ENCODE peak calls at places on chromosomes 13 and 19, in five cellular contexts. S, D, F, V and Z are unnamed samples.

GRCh38 chr19:22545751-22546150 is 88.4 kb upstream of the ZNF492 start:
- DNase-seq in S (peak; percentile 22), V (no peak), D (no peak), F (no peak), Z (peak; percentile 13)

GRCh38 chr13:43874512-43875092 is 4.9 kb downstream of the CCDC122 start:
- DNase-seq in S (no peak), V (peak; percentile 39), D (no peak), F (no peak), Z (peak; percentile 27)

GRCh38 chr19:8489591-8490394 is 12.6 kb downstream of the PRAM1 start:
- DNase-seq in S (no peak), D (no peak), V (no peak), F (peak; percentile 25), Z (peak; percentile 90)

GRCh38 chr19:54708781-54709180 is 15.5 kb upstream of the KIR3DL3 start:
- DNase-seq in V (no peak), F (no peak), D (no peak), S (no peak), Z (no peak)

GRCh38 chr13:37446503-37446902 is 152.1 kb downstream of the POSTN start:
- DNase-seq in V (peak; percentile 94), S (no peak), F (no peak), D (no peak), Z (peak; percentile 98)

GRCh38 chr13:21012841-21013681 is 48.3 kb downstream of the LATS2 start:
- DNase-seq in V (no peak), S (no peak), D (no peak), F (no peak), Z (no peak)

GRCh38 chr13:75687145-75687763 is 51.1 kb downstream of the LMO7 start:
- DNase-seq in D (no peak), S (no peak), V (peak; percentile 62), F (no peak), Z (peak; percentile 77)

GRCh38 chr19:10968527-10969081 is 7.8 kb downstream of the SMARCA4 start:
- DNase-seq in D (no peak), F (peak; percentile 55), S (no peak), V (no peak), Z (no peak)

GRCh38 chr13:39051157-39051556 is 12.9 kb downstream of the NHLRC3 start:
- DNase-seq in V (peak; percentile 59), S (no peak), F (no peak), D (no peak), Z (peak; percentile 40)

GRCh38 chr13:43193789-43194188 is 170.4 kb downstream of the DNAJC15 start:
- DNase-seq in S (no peak), V (no peak), D (no peak), F (no peak), Z (no peak)

GRCh38 chr13:50779443-50780200 is 63.9 kb downstream of the DLEU7 start:
- DNase-seq in V (no peak), D (no peak), S (no peak), F (no peak), Z (no peak)

GRCh38 chr13:46489586-46490023 is 63.4 kb upstream of the LRCH1 start:
- DNase-seq in V (peak; percentile 86), S (no peak), D (peak; percentile 56), F (no peak), Z (peak; percentile 43)

GRCh38 chr13:42574435-42575311 is 721 bp downstream of the TNFSF11 start:
- DNase-seq in S (no peak), D (no peak), F (peak; percentile 35), V (no peak), Z (peak; percentile 20)

GRCh38 chr19:45505996-45506245 is 1.4 kb upstream of the VASP start:
- DNase-seq in V (no peak), F (no peak), S (no peak), D (no peak), Z (no peak)

GRCh38 chr13:95833713-95834112 is 156.8 kb downstream of the DNAJC3 start:
- DNase-seq in D (no peak), S (no peak), V (peak; percentile 19), F (no peak), Z (peak; percentile 49)

GRCh38 chr19:48749571-48750198 is 2.8 kb downstream of the FUT1 start:
- DNase-seq in D (no peak), F (no peak), V (no peak), S (no peak), Z (no peak)

GRCh38 chr13:31094331-31095015 is 67.2 kb downstream of the HSPH1 start:
- DNase-seq in S (no peak), V (no peak), F (no peak), D (no peak), Z (peak; percentile 94)

GRCh38 chr19:46320559-46320958 is 23.7 kb downstream of the HIF3A start:
- DNase-seq in S (no peak), D (no peak), F (no peak), V (no peak), Z (no peak)

GRCh38 chr13:40341501-40341900 is 324.9 kb downstream of the FOXO1 start:
- DNase-seq in D (no peak), V (no peak), F (no peak), S (no peak), Z (no peak)

GRCh38 chr19:42075616-42076374 is at the start of gene ZNF574:
- DNase-seq in V (peak; percentile 100), F (peak; percentile 98), D (peak; percentile 99), S (peak; percentile 98), Z (peak; percentile 100)

GRCh38 chr19:13181747-13182388 is 31.7 kb downstream of the IER2 start:
- DNase-seq in F (peak; percentile 79), V (peak; percentile 64), S (peak; percentile 85), D (peak; percentile 67), Z (peak; percentile 28)

GRCh38 chr13:112345826-112346172 is 30.4 kb upstream of the SPACA7 start:
- DNase-seq in F (no peak), S (no peak), D (no peak), V (no peak), Z (no peak)

GRCh38 chr13:112346899-112347229 is 29.3 kb upstream of the SPACA7 start:
- DNase-seq in V (no peak), F (no peak), S (no peak), D (no peak), Z (no peak)

GRCh38 chr13:112348642-112349345 is 27.4 kb upstream of the SPACA7 start:
- DNase-seq in V (no peak), F (no peak), D (no peak), S (no peak), Z (no peak)

GRCh38 chr13:112343591-112343990 is 32.6 kb upstream of the SPACA7 start:
- DNase-seq in S (no peak), F (no peak), V (no peak), D (no peak), Z (no peak)

DNA sequence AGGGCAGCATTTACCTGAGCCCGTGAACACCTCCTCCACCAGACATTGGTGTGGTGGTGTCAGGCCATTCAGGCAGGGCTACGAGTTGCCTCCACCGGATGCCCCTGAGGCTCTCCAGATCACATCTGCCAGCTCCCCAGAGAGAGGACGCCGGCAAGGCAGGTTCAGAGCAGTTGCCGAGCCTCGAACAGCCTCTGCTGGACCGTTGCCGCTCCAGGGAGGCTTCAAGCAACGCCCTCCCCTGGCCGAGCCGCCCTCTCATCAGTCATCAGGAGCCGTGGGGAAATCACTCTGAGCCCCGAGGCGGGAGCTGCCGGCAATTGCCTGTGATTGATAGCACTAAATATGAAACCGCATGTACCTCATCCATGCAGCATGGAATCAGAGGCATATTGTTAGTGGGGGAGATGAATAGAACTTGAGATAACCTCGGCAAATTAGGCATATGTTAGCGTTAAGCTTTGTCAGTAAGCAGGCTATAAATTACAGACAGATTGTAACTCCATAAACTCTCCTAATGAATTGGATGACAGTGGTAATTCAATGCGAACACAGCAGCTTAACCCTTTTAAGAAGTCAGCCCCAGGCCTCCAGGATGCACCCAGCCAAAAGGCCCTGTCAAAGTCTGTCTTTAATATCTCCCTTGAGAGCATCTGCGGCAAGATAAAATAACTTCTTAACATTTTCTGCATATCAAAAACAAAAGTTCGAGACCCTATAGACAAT is 29.8 kb upstream of the SPACA7 start:
- DNase-seq in D (no peak), S (no peak), V (no peak), F (no peak), Z (no peak)
- TF ChIP-seq CTCF in D (no peak), S (no peak), V (no peak), F (no peak), Z (no peak)

DNA sequence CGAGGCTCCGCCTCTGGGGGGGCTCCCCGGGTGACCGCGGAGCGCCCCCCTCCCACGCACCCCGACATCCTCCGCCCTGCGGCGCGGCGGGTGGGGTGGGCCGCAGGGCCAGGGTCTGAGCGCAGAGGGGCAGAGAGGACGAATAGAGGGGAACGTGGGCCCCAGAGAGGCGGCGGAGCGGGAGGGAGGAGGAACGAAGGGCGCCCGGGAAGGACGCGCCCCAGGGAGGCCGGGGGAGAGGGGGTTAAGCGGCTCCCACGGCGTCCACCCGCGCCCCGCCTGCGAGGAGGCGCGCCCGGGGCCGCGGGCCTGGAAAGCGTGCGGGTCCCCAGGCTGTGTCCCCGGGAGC is 1.0 kb downstream of the HCN2 start:
- DNase-seq in V (no peak), F (no peak), D (no peak), S (no peak), Z (no peak)
- H3K4me3 ChIP-seq in V (peak overlapping the region; percentile 20), F (no peak overlapping the region), D (no peak overlapping the region), S (peak overlapping the region; percentile 60), Z (no peak overlapping the region)

DNA sequence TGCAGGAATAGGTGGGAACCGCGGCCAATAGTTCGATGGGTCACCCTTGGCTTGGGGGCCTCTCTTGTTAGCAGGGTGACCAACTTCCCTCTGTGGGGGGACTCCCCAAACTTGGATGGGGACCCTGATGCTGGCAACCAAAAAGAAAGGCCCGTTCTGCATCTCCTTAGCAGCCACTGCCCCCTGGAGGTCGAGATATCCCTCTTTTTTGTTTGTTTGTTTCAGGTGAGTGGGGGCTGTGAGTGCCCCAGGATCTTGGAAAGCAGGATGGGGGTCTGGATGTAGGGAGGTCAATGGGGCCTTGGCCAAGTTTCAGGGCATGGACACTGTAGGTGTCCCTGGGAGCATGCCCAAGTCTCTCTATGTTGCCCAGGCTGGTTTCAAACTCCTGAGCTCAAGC is 7.7 kb upstream of the CRTC1 start:
- DNase-seq in D (no peak), V (no peak), F (no peak), S (no peak), Z (peak; percentile 30)
- TF ChIP-seq CTCF in D (peak; percentile 36), V (peak; percentile 51), F (no peak), S (peak; percentile 34), Z (peak; percentile 44)

GRCh38 chr19:14441041-14441938 is 8.2 kb downstream of the PKN1 start:
- DNase-seq in S (peak; percentile 21), D (no peak), V (no peak), F (no peak), Z (no peak)
- H3K4me3 ChIP-seq in S (no peak overlapping the region), D (no peak overlapping the region), V (no peak overlapping the region), F (no peak overlapping the region), Z (no peak overlapping the region)